ENCODE peak calls at places on chromosomes 12 and 14, in four cellular contexts. C, Z, R and Y are unnamed samples.
A peak's percentile ranks its signal among the peaks of the same experiment; 100 is the strongest.

GRCh38 chr14:42469637-42470426 is 863.2 kb downstream of the LRFN5 start:
- DNase-seq in Z (no peak), C (no peak), R (peak; percentile 26), Y (no peak)

GRCh38 chr12:6934110-6934509 is 6.4 kb downstream of the ATN1 start:
- DNase-seq in C (peak; percentile 69), Z (no peak), R (no peak), Y (peak; percentile 72)

GRCh38 chr14:56810850-56811595 is 744 bp upstream of the OTX2 start:
- DNase-seq in Z (no peak), C (no peak), R (no peak), Y (no peak)

GRCh38 chr12:109645194-109645593 is 68.4 kb upstream of the FAM222A start:
- DNase-seq in C (no peak), R (no peak), Z (no peak), Y (no peak)

GRCh38 chr12:18919826-18920511 is 182.1 kb downstream of the CAPZA3 start:
- DNase-seq in C (no peak), Z (no peak), R (no peak), Y (no peak)

GRCh38 chr12:110622582-110622981 is 8.7 kb downstream of the TCTN1 start:
- DNase-seq in C (no peak), Z (no peak), R (no peak), Y (no peak)

GRCh38 chr14:68644101-68644500 is 148.8 kb downstream of the ZFP36L1 start:
- DNase-seq in R (no peak), Z (no peak), C (peak; percentile 12), Y (no peak)

GRCh38 chr14:100541621-100542560 is 45.3 kb downstream of the BEGAIN start:
- DNase-seq in Z (peak; percentile 41), R (no peak), C (no peak), Y (peak; percentile 31)

GRCh38 chr14:24849471-24849870 is 200.5 kb downstream of the STXBP6 start:
- DNase-seq in R (no peak), Z (no peak), C (no peak), Y (no peak)

GRCh38 chr14:23436327-23437141 is 1.1 kb upstream of the MYH7 start:
- DNase-seq in Z (no peak), R (no peak), C (no peak), Y (no peak)

GRCh38 chr14:100586520-100587247 is 533 bp downstream of the BEGAIN start:
- DNase-seq in R (peak; percentile 51), Z (peak; percentile 45), C (peak; percentile 4), Y (peak; percentile 48)

GRCh38 chr12:93176610-93177126 is 201.1 kb upstream of the NUDT4 start:
- DNase-seq in Z (no peak), R (no peak), C (no peak), Y (no peak)

GRCh38 chr12:46774011-46774633 is 51.7 kb downstream of the SLC38A4 start:
- DNase-seq in C (no peak), Z (no peak), R (no peak), Y (no peak)

GRCh38 chr12:65597527-65597926 is 226.8 kb upstream of the HMGA2 start:
- DNase-seq in Z (no peak), C (no peak), R (no peak), Y (no peak)

GRCh38 chr12:112868459-112869041 is 38.2 kb upstream of the OAS1 start:
- DNase-seq in R (no peak), Z (no peak), C (no peak), Y (no peak)

GRCh38 chr14:96053600-96054381 is 14.6 kb downstream of the C14orf132 start:
- DNase-seq in Z (no peak), R (no peak), C (peak; percentile 93), Y (no peak)

GRCh38 chr14:55077691-55078151 is 26.3 kb downstream of the MAPK1IP1L start:
- DNase-seq in Z (peak; percentile 73), C (no peak), R (no peak), Y (no peak)

GRCh38 chr14:88473791-88474190 is 81.0 kb downstream of the PTPN21 start:
- DNase-seq in C (no peak), R (no peak), Z (no peak), Y (no peak)

GRCh38 chr14:59585891-59586554 is 9.4 kb upstream of the CCDC175 start:
- DNase-seq in Z (no peak), C (no peak), R (no peak), Y (no peak)

GRCh38 chr14:24634158-24634557 is at the start of gene GZMB:
- DNase-seq in Z (no peak), C (no peak), R (no peak), Y (no peak)

GRCh38 chr12:123441523-123442164 is 5.2 kb upstream of the RILPL2 start:
- DNase-seq in R (no peak), C (no peak), Z (no peak), Y (no peak)

GRCh38 chr12:122366685-122367475 is 55.6 kb downstream of the CLIP1 start:
- DNase-seq in R (peak; percentile 86), C (peak; percentile 81), Z (no peak), Y (no peak)

GRCh38 chr12:122820838-122821271 is 14.4 kb upstream of the HIP1R start:
- DNase-seq in R (no peak), Z (no peak), C (no peak), Y (no peak)

GRCh38 chr12:79927772-79928474 is 7.0 kb downstream of the PPP1R12A start:
- DNase-seq in R (no peak), C (no peak), Z (no peak), Y (no peak)

GRCh38 chr14:57875296-57875695 is 9.4 kb upstream of the SLC35F4 start:
- DNase-seq in R (no peak), C (no peak), Z (no peak), Y (no peak)

GRCh38 chr12:77401480-77402105 is 336.2 kb upstream of the E2F7 start:
- DNase-seq in Z (no peak), R (no peak), C (no peak), Y (no peak)

GRCh38 chr12:26195250-26195640 is at the start of gene SSPN:
- DNase-seq in R (no peak), C (peak; percentile 74), Z (peak; percentile 64), Y (peak; percentile 91)

GRCh38 chr12:119082496-119082895 is 96.2 kb upstream of the HSPB8 start:
- DNase-seq in C (no peak), R (no peak), Z (no peak), Y (peak; percentile 63)

GRCh38 chr14:64979336-64980074 is 7.2 kb upstream of the FNTB start:
- DNase-seq in R (no peak), Z (no peak), C (no peak), Y (no peak)

GRCh38 chr12:128798543-128799341 is 25.0 kb downstream of the SLC15A4 start:
- DNase-seq in Z (peak; percentile 35), C (no peak), R (no peak), Y (no peak)

GRCh38 chr12:113059071-113059595 is 2.6 kb downstream of the DTX1 start:
- DNase-seq in C (no peak), R (no peak), Z (no peak), Y (no peak)

GRCh38 chr12:109679716-109680520 is 33.7 kb upstream of the FAM222A start:
- DNase-seq in R (no peak), Z (no peak), C (no peak), Y (no peak)

GRCh38 chr12:46722737-46723136 is 103.1 kb downstream of the SLC38A4 start:
- DNase-seq in C (no peak), R (no peak), Z (no peak), Y (no peak)

GRCh38 chr12:68612245-68612644 is 1.5 kb downstream of the RAP1B start:
- DNase-seq in Z (no peak), R (no peak), C (no peak), Y (no peak)

GRCh38 chr12:121793501-121793835 is at the start of gene RHOF:
- DNase-seq in Z (peak; percentile 80), R (no peak), C (no peak), Y (no peak)

GRCh38 chr12:15978431-15978950 is 67.4 kb downstream of the DERA start:
- DNase-seq in C (no peak), R (no peak), Z (no peak), Y (no peak)

GRCh38 chr12:108308432-108308831 is 30.7 kb downstream of the CMKLR1 start:
- DNase-seq in R (no peak), C (no peak), Z (no peak), Y (no peak)
- H3K4me1 ChIP-seq in R (no peaks in the 10 kb centered on the region), C (peaks cover 33% of the 10 kb centered on the region), Z (peaks cover 94% of the 10 kb centered on the region), Y (peaks cover 40% of the 10 kb centered on the region)

DNA sequence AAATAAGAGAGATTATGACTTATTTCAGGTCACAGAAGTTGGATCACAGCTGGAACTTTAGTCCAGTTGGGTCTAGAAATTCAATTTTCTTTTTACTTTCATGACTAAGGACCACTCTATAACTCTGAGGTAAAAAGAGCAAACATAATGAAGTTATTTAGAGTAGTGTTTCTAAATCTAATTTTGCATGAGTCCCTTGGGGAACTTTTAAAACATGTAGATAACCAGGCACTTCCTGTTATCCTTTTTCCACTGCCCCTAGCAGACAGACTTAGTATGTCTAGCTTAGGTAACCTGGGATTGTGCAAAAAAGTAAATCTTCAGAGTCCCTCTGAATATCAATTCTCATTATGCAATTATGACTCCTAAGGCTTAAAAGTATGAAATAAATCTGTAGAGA is 371.2 kb downstream of the DIO2 start:
- DNase-seq in R (no peak), Z (no peak), C (no peak), Y (no peak)
- H3K4me1 ChIP-seq in R (no peaks in the 10 kb centered on the region), Z (no peaks in the 10 kb centered on the region), C (no peaks in the 10 kb centered on the region), Y (no peaks in the 10 kb centered on the region)

GRCh38 chr14:93959239-93960107 is 16.9 kb downstream of the ASB2 start:
- DNase-seq in R (peak; percentile 92), Z (peak; percentile 67), C (peak; percentile 42), Y (peak; percentile 68)

GRCh38 chr14:93960774-93961438 is 15.5 kb downstream of the ASB2 start:
- DNase-seq in Z (no peak), C (no peak), R (no peak), Y (peak; percentile 9)

GRCh38 chr14:93958567-93959238 is 17.7 kb downstream of the ASB2 start:
- DNase-seq in C (no peak), R (no peak), Z (no peak), Y (no peak)

GRCh38 chr14:93961610-93962009 is 14.8 kb downstream of the ASB2 start:
- DNase-seq in Z (no peak), R (no peak), C (no peak), Y (no peak)

GRCh38 chr14:93960108-93960475 is 16.3 kb downstream of the ASB2 start:
- DNase-seq in R (no peak), C (no peak), Z (no peak), Y (no peak)
- H3K4me1 ChIP-seq in R (peaks cover 23% of the 10 kb centered on the region), C (no peaks in the 10 kb centered on the region), Z (peaks cover 72% of the 10 kb centered on the region), Y (peaks cover 24% of the 10 kb centered on the region)

GRCh38 chr12:3311027-3311402 is 180.0 kb upstream of the PRMT8 start:
- DNase-seq in Z (no peak), C (no peak), R (no peak), Y (no peak)
- H3K4me1 ChIP-seq in Z (peaks cover 7% of the 10 kb centered on the region), C (no peaks in the 10 kb centered on the region), R (no peaks in the 10 kb centered on the region), Y (peaks cover 4% of the 10 kb centered on the region)

GRCh38 chr12:56723889-56724659 is 1.0 kb downstream of the NACA start:
- DNase-seq in C (peak; percentile 69), Z (no peak), R (no peak), Y (no peak)
- H3K4me1 ChIP-seq in C (peaks cover 10% of the 10 kb centered on the region), Z (peaks cover 57% of the 10 kb centered on the region), R (peaks cover 45% of the 10 kb centered on the region), Y (peaks cover 27% of the 10 kb centered on the region)

GRCh38 chr14:90517431-90517841 is 120.6 kb downstream of the CALM1 start:
- DNase-seq in R (no peak), Z (no peak), C (no peak), Y (no peak)
- H3K4me1 ChIP-seq in R (peaks cover 31% of the 10 kb centered on the region), Z (peaks cover 33% of the 10 kb centered on the region), C (peaks cover 12% of the 10 kb centered on the region), Y (peaks cover 24% of the 10 kb centered on the region)

GRCh38 chr14:102316746-102317563 is 2.6 kb upstream of the ZNF839 start:
- DNase-seq in R (peak; percentile 86), Z (peak; percentile 94), C (peak; percentile 88), Y (peak; percentile 97)
- H3K4me1 ChIP-seq in R (peaks cover 36% of the 10 kb centered on the region), Z (peaks cover 50% of the 10 kb centered on the region), C (peaks cover 4% of the 10 kb centered on the region), Y (peaks cover 4% of the 10 kb centered on the region)

GRCh38 chr14:105496831-105497591 is 6.0 kb downstream of the TEDC1 start:
- DNase-seq in R (no peak), C (no peak), Z (peak; percentile 44), Y (peak; percentile 40)
- H3K4me1 ChIP-seq in R (peaks cover 6% of the 10 kb centered on the region), C (no peaks in the 10 kb centered on the region), Z (no peaks in the 10 kb centered on the region), Y (no peaks in the 10 kb centered on the region)